ENCODE peak calls at places on chromosomes 16 and 17, in six cellular contexts. One of them, this sample, is unnamed.

GRCh38 chr17:44642861-44643260 is 13.4 kb upstream of the MEIOC start:
- DNase-seq in dorsolateral prefrontal cortex: no peak
- DNase-seq in AG09309: no peak
- DNase-seq in AG04450: no peak
- DNase-seq in lower lobe of right lung: no peak
- DNase-seq in thoracic aorta: no peak
- DNase-seq in this sample: no peak

GRCh38 chr17:8912060-8912981 is 44.8 kb upstream of the PIK3R6 start:
- DNase-seq in AG09309: no peak
- DNase-seq in thoracic aorta: no peak
- DNase-seq in dorsolateral prefrontal cortex: no peak
- DNase-seq in lower lobe of right lung: no peak
- DNase-seq in AG04450: no peak
- DNase-seq in this sample: no peak

GRCh38 chr16:30658731-30659506 is 688 bp downstream of the FBRS start:
- DNase-seq in dorsolateral prefrontal cortex: peak
- DNase-seq in AG04450: peak
- DNase-seq in thoracic aorta: peak
- DNase-seq in AG09309: peak
- DNase-seq in lower lobe of right lung: peak
- DNase-seq in this sample: peak

GRCh38 chr16:89890200-89890599 is 16.8 kb downstream of the TCF25 start:
- DNase-seq in AG04450: no peak
- DNase-seq in lower lobe of right lung: no peak
- DNase-seq in AG09309: no peak
- DNase-seq in dorsolateral prefrontal cortex: no peak
- DNase-seq in thoracic aorta: no peak
- DNase-seq in this sample: no peak

GRCh38 chr16:71807905-71808592 is 585 bp downstream of the AP1G1 start:
- DNase-seq in AG04450: no peak
- DNase-seq in dorsolateral prefrontal cortex: peak
- DNase-seq in thoracic aorta: no peak
- DNase-seq in AG09309: no peak
- DNase-seq in lower lobe of right lung: no peak
- DNase-seq in this sample: no peak

GRCh38 chr16:58882292-58882691 is 148.2 kb upstream of the GOT2 start:
- DNase-seq in lower lobe of right lung: no peak
- DNase-seq in AG04450: no peak
- DNase-seq in dorsolateral prefrontal cortex: no peak
- DNase-seq in AG09309: no peak
- DNase-seq in thoracic aorta: no peak
- DNase-seq in this sample: no peak

GRCh38 chr16:35399133-35399532 is 1939.7 kb downstream of the TP53TG3F start:
- DNase-seq in AG04450: no peak
- DNase-seq in AG09309: no peak
- DNase-seq in thoracic aorta: no peak
- DNase-seq in lower lobe of right lung: no peak
- DNase-seq in dorsolateral prefrontal cortex: no peak
- DNase-seq in this sample: no peak

GRCh38 chr16:3140603-3141427 is 6.0 kb downstream of the ZNF213 start:
- DNase-seq in dorsolateral prefrontal cortex: no peak
- DNase-seq in lower lobe of right lung: peak
- DNase-seq in AG04450: no peak
- DNase-seq in AG09309: no peak
- DNase-seq in thoracic aorta: no peak
- DNase-seq in this sample: no peak

GRCh38 chr17:6639651-6640535 is 618 bp downstream of the KIAA0753 start:
- DNase-seq in dorsolateral prefrontal cortex: no peak
- DNase-seq in AG09309: no peak
- DNase-seq in lower lobe of right lung: peak
- DNase-seq in thoracic aorta: no peak
- DNase-seq in AG04450: no peak
- DNase-seq in this sample: no peak

GRCh38 chr17:81867123-81867951 is 3.8 kb downstream of the ARHGDIA start:
- DNase-seq in dorsolateral prefrontal cortex: no peak
- DNase-seq in thoracic aorta: no peak
- DNase-seq in lower lobe of right lung: no peak
- DNase-seq in AG09309: no peak
- DNase-seq in AG04450: no peak
- DNase-seq in this sample: no peak

GRCh38 chr17:35210741-35211140 is 16.5 kb upstream of the SLC35G3 start:
- DNase-seq in AG04450: no peak
- DNase-seq in AG09309: no peak
- DNase-seq in dorsolateral prefrontal cortex: no peak
- DNase-seq in lower lobe of right lung: no peak
- DNase-seq in thoracic aorta: no peak
- DNase-seq in this sample: no peak

GRCh38 chr17:35212668-35213067 is 18.5 kb upstream of the SLC35G3 start:
- DNase-seq in AG09309: no peak
- DNase-seq in dorsolateral prefrontal cortex: no peak
- DNase-seq in thoracic aorta: no peak
- DNase-seq in lower lobe of right lung: no peak
- DNase-seq in AG04450: no peak
- DNase-seq in this sample: no peak

GRCh38 chr17:35214192-35214591 is 20.0 kb upstream of the SLC35G3 start:
- DNase-seq in lower lobe of right lung: no peak
- DNase-seq in AG09309: no peak
- DNase-seq in dorsolateral prefrontal cortex: no peak
- DNase-seq in AG04450: no peak
- DNase-seq in thoracic aorta: no peak
- DNase-seq in this sample: no peak

GRCh38 chr17:35214631-35215273 is 20.6 kb upstream of the SLC35G3 start:
- DNase-seq in AG04450: no peak
- DNase-seq in dorsolateral prefrontal cortex: no peak
- DNase-seq in AG09309: no peak
- DNase-seq in lower lobe of right lung: no peak
- DNase-seq in thoracic aorta: no peak
- DNase-seq in this sample: no peak

GRCh38 chr17:35213412-35213925 is 19.3 kb upstream of the SLC35G3 start:
- DNase-seq in AG09309: no peak
- DNase-seq in dorsolateral prefrontal cortex: no peak
- DNase-seq in AG04450: no peak
- DNase-seq in lower lobe of right lung: no peak
- DNase-seq in thoracic aorta: no peak
- DNase-seq in this sample: no peak
- H3K4me3 ChIP-seq in AG09309: no peak
- H3K4me3 ChIP-seq in dorsolateral prefrontal cortex: no peak
- H3K4me3 ChIP-seq in AG04450: no peak
- H3K4me3 ChIP-seq in lower lobe of right lung: no peak
- H3K4me3 ChIP-seq in thoracic aorta: no peak
- H3K4me3 ChIP-seq in this sample: no peak

GRCh38 chr16:14490281-14490680 is 139.8 kb downstream of the PARN start:
- DNase-seq in dorsolateral prefrontal cortex: no peak
- DNase-seq in lower lobe of right lung: no peak
- DNase-seq in AG04450: no peak
- DNase-seq in thoracic aorta: no peak
- DNase-seq in AG09309: no peak
- DNase-seq in this sample: no peak

GRCh38 chr16:14491831-14492529 is 138.1 kb downstream of the PARN start:
- DNase-seq in thoracic aorta: no peak
- DNase-seq in AG04450: no peak
- DNase-seq in AG09309: no peak
- DNase-seq in lower lobe of right lung: no peak
- DNase-seq in dorsolateral prefrontal cortex: no peak
- DNase-seq in this sample: no peak

GRCh38 chr16:14486520-14487303 is 143.3 kb downstream of the PARN start:
- DNase-seq in AG04450: peak
- DNase-seq in lower lobe of right lung: peak
- DNase-seq in thoracic aorta: peak
- DNase-seq in dorsolateral prefrontal cortex: peak
- DNase-seq in AG09309: peak
- DNase-seq in this sample: peak

GRCh38 chr16:14487579-14487978 is 142.5 kb downstream of the PARN start:
- DNase-seq in AG09309: no peak
- DNase-seq in dorsolateral prefrontal cortex: no peak
- DNase-seq in lower lobe of right lung: no peak
- DNase-seq in AG04450: no peak
- DNase-seq in thoracic aorta: no peak
- DNase-seq in this sample: no peak

DNA sequence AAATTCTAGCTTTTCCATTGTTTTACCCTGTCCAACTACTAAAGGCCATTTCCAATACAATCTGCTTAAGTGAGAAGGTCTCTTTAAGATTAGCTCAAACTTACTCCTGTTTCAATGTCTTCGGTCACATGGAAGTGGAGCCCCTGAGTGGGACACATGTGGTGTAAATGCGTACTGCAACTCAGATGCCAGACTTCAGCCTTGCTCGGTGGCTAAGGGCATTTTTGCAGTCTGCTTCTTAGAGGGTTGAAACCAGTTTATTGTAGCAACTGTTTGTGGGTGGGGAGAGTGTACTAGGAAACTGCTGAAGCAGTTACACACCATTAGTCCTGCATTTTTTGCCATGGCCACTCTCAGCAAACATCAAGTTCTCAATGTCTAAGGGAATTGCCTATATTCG is 140.6 kb downstream of the PARN start:
- DNase-seq in dorsolateral prefrontal cortex: no peak
- DNase-seq in thoracic aorta: no peak
- DNase-seq in lower lobe of right lung: no peak
- DNase-seq in AG09309: no peak
- DNase-seq in AG04450: no peak
- DNase-seq in this sample: no peak
- TF ChIP-seq CTCF in dorsolateral prefrontal cortex: no peak
- TF ChIP-seq CTCF in thoracic aorta: peak
- TF ChIP-seq CTCF in lower lobe of right lung: no peak
- TF ChIP-seq CTCF in AG09309: peak
- TF ChIP-seq CTCF in AG04450: peak
- TF ChIP-seq CTCF in this sample: peak

GRCh38 chr17:50735287-50735686 is 15.9 kb downstream of the LUC7L3 start:
- DNase-seq in AG09309: no peak
- DNase-seq in lower lobe of right lung: no peak
- DNase-seq in dorsolateral prefrontal cortex: no peak
- DNase-seq in thoracic aorta: no peak
- DNase-seq in AG04450: no peak
- DNase-seq in this sample: no peak

GRCh38 chr17:50728112-50728429 is 8.7 kb downstream of the LUC7L3 start:
- DNase-seq in lower lobe of right lung: no peak
- DNase-seq in AG09309: no peak
- DNase-seq in dorsolateral prefrontal cortex: no peak
- DNase-seq in AG04450: no peak
- DNase-seq in thoracic aorta: no peak
- DNase-seq in this sample: no peak

GRCh38 chr17:50737118-50737698 is 17.8 kb downstream of the LUC7L3 start:
- DNase-seq in AG04450: no peak
- DNase-seq in dorsolateral prefrontal cortex: no peak
- DNase-seq in thoracic aorta: no peak
- DNase-seq in lower lobe of right lung: no peak
- DNase-seq in AG09309: no peak
- DNase-seq in this sample: no peak

GRCh38 chr17:50728881-50729765 is 9.7 kb downstream of the LUC7L3 start:
- DNase-seq in lower lobe of right lung: no peak
- DNase-seq in AG09309: no peak
- DNase-seq in dorsolateral prefrontal cortex: no peak
- DNase-seq in thoracic aorta: no peak
- DNase-seq in AG04450: no peak
- DNase-seq in this sample: no peak

DNA sequence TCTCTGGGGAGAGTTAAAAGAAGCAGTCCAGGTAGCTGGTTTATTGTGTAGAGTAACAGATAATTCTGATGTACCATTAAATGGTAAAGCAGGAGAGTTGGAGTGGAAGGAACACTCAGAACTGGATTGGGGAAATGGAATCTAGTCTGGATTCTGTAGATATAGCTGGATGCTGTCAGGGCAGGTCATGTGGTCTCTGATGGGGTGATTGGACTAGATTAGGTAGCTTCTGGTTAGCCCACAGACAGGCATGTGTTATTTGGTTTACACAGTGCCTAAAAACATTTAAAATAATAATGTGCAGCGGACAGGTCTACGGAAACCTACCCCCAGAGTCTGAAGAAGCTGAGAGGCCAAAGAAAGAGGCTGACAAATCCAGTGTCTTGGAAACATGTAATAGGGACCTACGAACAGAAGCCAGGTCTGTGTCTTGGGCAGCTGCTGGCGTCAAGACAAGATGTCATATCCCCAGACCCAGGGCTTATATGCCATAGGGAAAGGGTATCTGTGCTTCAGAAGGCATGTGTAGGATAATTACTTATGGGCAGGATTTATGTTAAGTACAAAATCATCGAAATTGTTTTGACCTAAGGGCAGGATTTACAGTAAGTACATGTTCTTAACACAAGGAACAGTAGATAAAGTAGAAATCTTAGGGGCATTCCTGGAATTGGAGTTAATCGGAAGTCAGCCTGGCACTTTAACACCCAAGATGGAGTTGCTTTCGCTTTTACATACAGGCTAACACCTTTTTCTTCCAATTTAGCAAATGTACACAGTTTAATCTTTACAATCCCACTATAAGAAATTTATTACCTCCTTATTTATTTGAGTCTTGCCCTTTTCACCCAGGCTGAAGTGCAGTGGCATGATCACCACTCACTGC is 12.4 kb downstream of the LUC7L3 start:
- DNase-seq in thoracic aorta: no peak
- DNase-seq in AG04450: no peak
- DNase-seq in dorsolateral prefrontal cortex: no peak
- DNase-seq in AG09309: no peak
- DNase-seq in lower lobe of right lung: no peak
- DNase-seq in this sample: no peak
- H3K4me3 ChIP-seq in thoracic aorta: no peak
- H3K4me3 ChIP-seq in AG04450: no peak
- H3K4me3 ChIP-seq in dorsolateral prefrontal cortex: no peak
- H3K4me3 ChIP-seq in AG09309: no peak
- H3K4me3 ChIP-seq in lower lobe of right lung: no peak
- H3K4me3 ChIP-seq in this sample: no peak

GRCh38 chr17:79837888-79838540 is 1.2 kb downstream of the CBX4 start:
- DNase-seq in dorsolateral prefrontal cortex: no peak
- DNase-seq in AG04450: no peak
- DNase-seq in lower lobe of right lung: no peak
- DNase-seq in AG09309: no peak
- DNase-seq in thoracic aorta: no peak
- DNase-seq in this sample: no peak
- TF ChIP-seq CTCF in dorsolateral prefrontal cortex: no peak
- TF ChIP-seq CTCF in AG04450: peak
- TF ChIP-seq CTCF in lower lobe of right lung: peak
- TF ChIP-seq CTCF in AG09309: no peak
- TF ChIP-seq CTCF in thoracic aorta: no peak
- TF ChIP-seq CTCF in this sample: no peak

GRCh38 chr16:14510581-14510938 is 119.5 kb downstream of the PARN start:
- DNase-seq in thoracic aorta: no peak
- DNase-seq in AG09309: no peak
- DNase-seq in dorsolateral prefrontal cortex: no peak
- DNase-seq in lower lobe of right lung: no peak
- DNase-seq in AG04450: no peak
- DNase-seq in this sample: no peak
- H3K4me3 ChIP-seq in thoracic aorta: no peak
- H3K4me3 ChIP-seq in AG09309: no peak
- H3K4me3 ChIP-seq in dorsolateral prefrontal cortex: no peak
- H3K4me3 ChIP-seq in lower lobe of right lung: no peak
- H3K4me3 ChIP-seq in AG04450: no peak
- H3K4me3 ChIP-seq in this sample: no peak

DNA sequence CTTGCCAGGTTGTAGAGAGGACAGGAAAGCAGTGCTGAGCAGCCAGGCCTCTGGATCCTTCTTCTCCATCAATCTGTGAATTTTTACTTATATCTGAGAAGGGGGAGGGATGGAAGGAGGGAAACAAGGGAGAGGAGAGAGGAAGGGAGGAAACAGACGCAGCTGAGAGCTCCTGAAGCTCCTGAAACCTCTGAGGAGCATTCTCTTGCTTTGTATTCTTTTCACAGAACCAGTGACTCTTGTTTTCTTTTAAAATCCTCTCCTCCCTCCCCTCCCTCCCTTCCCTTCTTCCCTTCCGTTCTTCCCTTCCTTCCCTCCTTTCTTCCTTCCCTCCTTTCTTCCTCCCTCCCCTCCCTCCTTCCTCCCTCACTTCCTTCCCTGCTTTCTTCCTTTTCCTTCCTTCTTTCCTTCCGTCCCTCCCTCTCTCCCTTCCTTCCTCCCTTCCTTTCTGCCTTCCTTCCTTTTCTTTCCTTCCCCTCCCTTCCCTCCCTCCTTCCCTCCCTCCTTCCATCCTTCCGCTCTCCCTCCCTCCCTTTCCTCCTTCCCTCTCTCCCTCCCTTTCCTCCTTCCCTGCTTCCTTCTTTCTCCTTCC is 60.0 kb upstream of the RBFOX1 start:
- DNase-seq in AG09309: no peak
- DNase-seq in thoracic aorta: no peak
- DNase-seq in AG04450: no peak
- DNase-seq in lower lobe of right lung: no peak
- DNase-seq in dorsolateral prefrontal cortex: no peak
- DNase-seq in this sample: no peak
- TF ChIP-seq CTCF in AG09309: no peak
- TF ChIP-seq CTCF in thoracic aorta: no peak
- TF ChIP-seq CTCF in AG04450: no peak
- TF ChIP-seq CTCF in lower lobe of right lung: no peak
- TF ChIP-seq CTCF in dorsolateral prefrontal cortex: no peak
- TF ChIP-seq CTCF in this sample: no peak

This sample was measured in AG04449.